ENCODE peak calls at places on chromosomes 6 and 20, in four cellular contexts. S is A549, U is HepG2, I is SK-N-SH. F is an unnamed sample.

GRCh38 chr6:76026101-76026500 is 46.4 kb downstream of the IMPG1 start:
- DNase-seq in S (no peak), U (no peak), I (no peak), F (no peak)

GRCh38 chr6:165713845-165714466 is 50.9 kb upstream of the PDE10A start:
- DNase-seq in S (no peak), U (no peak), I (no peak), F (no peak)

GRCh38 chr6:52598123-52598823 is 21.4 kb upstream of the TRAM2 start:
- DNase-seq in S (peak; percentile 76), U (peak; percentile 100), I (peak; percentile 74), F (no peak)

GRCh38 chr6:24501374-24501773 is 6.6 kb downstream of the ALDH5A1 start:
- DNase-seq in S (no peak), U (no peak), I (no peak), F (no peak)

GRCh38 chr20:4026093-4026601 is 10.8 kb upstream of the RNF24 start:
- DNase-seq in S (no peak), U (peak; percentile 29), I (peak; percentile 54), F (no peak)

GRCh38 chr20:19583532-19584175 is 174.4 kb upstream of the RIN2 start:
- DNase-seq in S (peak; percentile 61), U (peak; percentile 51), I (peak; percentile 67), F (no peak)

GRCh38 chr6:32291549-32291948 is 67.7 kb upstream of the NOTCH4 start:
- DNase-seq in S (no peak), U (no peak), I (no peak), F (no peak)

GRCh38 chr20:47737923-47738322 is 47.4 kb downstream of the SULF2 start:
- DNase-seq in S (no peak), U (no peak), I (no peak), F (no peak)

GRCh38 chr6:168355716-168356522 is 36.3 kb upstream of the DACT2 start:
- DNase-seq in S (peak; percentile 52), U (peak; percentile 49), I (peak; percentile 92), F (no peak)

GRCh38 chr6:121498481-121499276 is 63.2 kb downstream of the GJA1 start:
- DNase-seq in S (no peak), U (no peak), I (no peak), F (no peak)

GRCh38 chr6:51513891-51514290 is 573.5 kb downstream of the PKHD1 start:
- DNase-seq in S (no peak), U (no peak), I (no peak), F (no peak)

GRCh38 chr20:19009071-19009688 is 195.6 kb downstream of the SCP2D1 start:
- DNase-seq in S (no peak), U (no peak), I (no peak), F (no peak)

GRCh38 chr6:33317418-33317667 is 201 bp downstream of the ZBTB22 start:
- DNase-seq in S (no peak), U (no peak), I (peak; percentile 92), F (no peak)

GRCh38 chr20:25058051-25058796 is at the start of gene ACSS1:
- DNase-seq in S (peak; percentile 54), U (no peak), I (peak; percentile 63), F (peak; percentile 62)

GRCh38 chr6:135703621-135704020 is 147.9 kb upstream of the PDE7B start:
- DNase-seq in S (no peak), U (no peak), I (no peak), F (peak; percentile 23)

GRCh38 chr6:3108746-3109414 is 9.6 kb upstream of the BPHL start:
- DNase-seq in S (no peak), U (peak; percentile 75), I (no peak), F (no peak)

GRCh38 chr6:169224185-169224695 is 29.4 kb downstream of the THBS2 start:
- DNase-seq in S (no peak), U (peak; percentile 16), I (no peak), F (no peak)

GRCh38 chr20:5559937-5560336 is 190.3 kb upstream of the SHLD1 start:
- DNase-seq in S (no peak), U (no peak), I (no peak), F (no peak)

GRCh38 chr20:2756056-2756611 is 44.3 kb downstream of the CPXM1 start:
- DNase-seq in S (peak; percentile 60), U (peak; percentile 64), I (peak; percentile 85), F (no peak)

GRCh38 chr6:170086639-170087420 is 204.0 kb downstream of the DLL1 start:
- DNase-seq in S (no peak), U (no peak), I (no peak), F (no peak)

GRCh38 chr6:128731249-128732165 is 151.4 kb upstream of the LAMA2 start:
- DNase-seq in S (peak; percentile 41), U (peak; percentile 56), I (peak; percentile 7), F (no peak)

GRCh38 chr6:133705731-133706130 is 183.2 kb upstream of the TCF21 start:
- DNase-seq in S (no peak), U (no peak), I (no peak), F (no peak)

GRCh38 chr6:3157151-3157933 is at the start of gene TUBB2A:
- DNase-seq in S (peak; percentile 65), U (peak; percentile 56), I (peak; percentile 98), F (no peak)

GRCh38 chr6:109143191-109143590 is 47.9 kb downstream of the CEP57L1 start:
- DNase-seq in S (no peak), U (no peak), I (no peak), F (no peak)

GRCh38 chr20:33724439-33725094 is 4.5 kb upstream of the PXMP4 start:
- DNase-seq in S (no peak), U (peak; percentile 91), I (no peak), F (no peak)

GRCh38 chr20:61803903-61804804 is 261.5 kb downstream of the TAF4 start:
- DNase-seq in S (no peak), U (no peak), I (no peak), F (peak; percentile 3)

GRCh38 chr20:34951252-34951651 is 4.4 kb downstream of the GSS start:
- DNase-seq in S (no peak), U (no peak), I (no peak), F (no peak)
- TF ChIP-seq PBX3 in S (no peak), U (no peak), I (no peak), F (no peak)

DNA sequence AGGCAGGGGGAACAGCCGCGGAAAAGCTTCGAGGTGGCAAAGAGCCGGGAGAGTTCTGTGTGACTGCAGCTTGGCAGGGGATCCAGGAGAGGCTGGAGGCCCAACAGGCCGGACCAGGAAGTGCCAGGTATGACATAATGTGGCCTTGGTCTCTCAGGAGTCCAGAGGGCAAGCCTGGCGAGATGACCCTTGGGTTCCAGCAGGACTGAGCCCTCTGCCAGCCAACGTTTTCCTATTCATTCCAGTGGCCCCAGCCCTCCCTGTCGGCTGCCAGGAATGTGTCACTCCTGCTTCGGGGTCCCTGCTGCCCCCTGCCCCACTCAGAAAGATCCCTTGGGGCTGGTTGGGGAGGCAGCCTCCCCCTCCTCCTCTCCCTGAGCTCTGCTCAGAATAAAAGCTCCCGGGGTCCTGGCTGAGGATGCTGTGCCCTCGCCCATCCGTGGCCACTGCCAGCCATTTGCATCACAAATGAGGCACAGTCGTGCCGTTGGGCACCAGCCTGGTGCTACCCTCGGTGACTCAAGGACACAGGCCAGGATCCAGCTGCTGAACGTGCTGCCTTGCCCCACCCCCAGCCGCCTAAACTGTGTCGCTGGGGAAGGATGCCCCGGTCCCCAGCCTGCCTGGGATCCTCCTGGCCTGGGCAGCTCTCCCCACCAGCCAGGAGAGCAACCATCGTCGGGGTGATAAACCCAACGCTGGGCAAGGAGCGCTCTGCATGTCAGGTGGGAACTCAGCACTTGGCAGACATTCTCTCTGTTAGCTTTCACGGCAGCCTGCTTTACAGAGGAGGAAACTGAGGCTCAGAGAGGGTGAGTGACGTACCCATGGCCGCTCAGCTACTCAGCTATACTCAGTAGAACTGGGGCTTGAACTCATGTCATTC is 37.7 kb downstream of the RBM38 start:
- DNase-seq in S (no peak), U (peak; percentile 83), I (no peak), F (no peak)
- TF ChIP-seq PBX3 in S (no peak), U (no peak), I (no peak), F (no peak)

GRCh38 chr6:36691612-36692011 is 6.0 kb upstream of the RAB44 start:
- DNase-seq in S (no peak), U (no peak), I (no peak), F (no peak)

GRCh38 chr6:36685926-36686667 is 7.6 kb downstream of the CDKN1A start:
- DNase-seq in S (no peak), U (no peak), I (no peak), F (no peak)

GRCh38 chr6:36691011-36691410 is 6.6 kb upstream of the RAB44 start:
- DNase-seq in S (no peak), U (no peak), I (no peak), F (no peak)

GRCh38 chr6:36686668-36687513 is 8.4 kb downstream of the CDKN1A start:
- DNase-seq in S (no peak), U (no peak), I (no peak), F (no peak)

GRCh38 chr6:36688534-36689075 is 9.0 kb upstream of the RAB44 start:
- DNase-seq in S (no peak), U (no peak), I (no peak), F (no peak)
- TF ChIP-seq PBX3 in S (no peak), U (no peak), I (no peak), F (no peak)

GRCh38 chr20:50373674-50374286 is 136.4 kb upstream of the PTPN1 start:
- DNase-seq in S (peak; percentile 60), U (no peak), I (no peak), F (no peak)
- TF ChIP-seq PBX3 in S (no peak), U (no peak), I (no peak), F (no peak)

GRCh38 chr20:64150756-64151633 is 13.3 kb upstream of the MYT1 start:
- DNase-seq in S (no peak), U (no peak), I (no peak), F (no peak)
- TF ChIP-seq PBX3 in S (no peak), U (no peak), I (no peak), F (no peak)

GRCh38 chr20:56893206-56893605 is 264.1 kb downstream of the TFAP2C start:
- DNase-seq in S (no peak), U (no peak), I (no peak), F (no peak)
- TF ChIP-seq PBX3 in S (no peak), U (no peak), I (no peak), F (no peak)

GRCh38 chr20:13996265-13996664 is 949 bp downstream of the MACROD2 start:
- DNase-seq in S (no peak), U (no peak), I (no peak), F (no peak)
- TF ChIP-seq PBX3 in S (no peak), U (no peak), I (no peak), F (no peak)

DNA sequence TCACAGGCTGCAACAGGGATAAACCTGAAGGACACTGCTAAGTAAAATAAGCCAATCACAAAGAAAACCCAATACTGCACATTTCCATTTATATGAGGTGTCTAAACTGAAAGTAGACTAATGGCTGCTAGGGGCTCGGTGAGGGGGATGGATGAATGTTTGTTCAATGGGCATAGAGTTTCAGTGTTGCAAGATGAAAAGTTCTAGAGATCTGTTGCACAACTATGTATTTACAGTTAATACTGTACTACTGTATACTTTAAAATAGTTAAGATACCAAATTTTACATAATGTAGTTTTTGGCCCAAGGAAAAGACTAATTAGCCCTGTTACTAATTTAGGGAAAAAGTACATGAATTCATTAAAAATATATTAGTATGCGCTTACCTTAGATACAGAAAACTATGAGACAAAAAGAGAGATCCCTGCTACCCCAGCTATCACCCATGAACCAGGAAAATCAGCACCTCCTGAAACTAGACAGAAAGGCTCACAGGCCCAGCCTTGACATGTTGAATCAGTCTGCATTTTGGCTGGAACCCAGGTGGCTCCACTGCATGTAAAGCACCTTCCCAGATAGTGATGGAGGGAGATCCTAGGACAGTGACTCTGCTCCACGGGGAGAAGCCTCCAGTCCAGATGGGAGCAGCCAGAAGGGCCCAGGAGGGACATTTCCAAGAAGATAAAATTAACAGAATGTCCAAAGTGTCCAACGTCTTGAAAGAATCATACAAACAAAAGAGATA is 16.1 kb downstream of the HLA-F start:
- DNase-seq in S (no peak), U (peak; percentile 44), I (no peak), F (no peak)
- TF ChIP-seq PBX3 in S (no peak), U (no peak), I (no peak), F (no peak)

GRCh38 chr6:145043926-145044500 is 691.3 kb downstream of the EPM2A start:
- DNase-seq in S (no peak), U (no peak), I (no peak), F (no peak)
- TF ChIP-seq PBX3 in S (no peak), U (no peak), I (no peak), F (no peak)